ENCODE peak calls at places on chromosome 1, in eight cellular contexts. T is small intestine; P is H1; I is psoas muscle; J is mammary epithelial cell; U is thoracic aorta; R is MM.1S; E is CD4-positive, alpha-beta T cell. G is an unnamed sample. For H3K27me3, the result is how much of the 10 kb centered on the place peaks cover.

GRCh38 chr1:208944981-208945451 is 638.5 kb upstream of the CAMK1G start:
- DNase-seq in I (no peak), J (no peak), U (no peak), T (no peak), P (no peak), E (no peak), R (no peak), G (no peak)

GRCh38 chr1:232675267-232675666 is 45.3 kb upstream of the SIPA1L2 start:
- DNase-seq in T (no peak), R (no peak), U (no peak), E (no peak), P (no peak), I (no peak), J (no peak), G (peak)

GRCh38 chr1:170513138-170513537 is 18.8 kb upstream of the GORAB start:
- DNase-seq in R (no peak), T (no peak), E (no peak), U (no peak), J (no peak), I (no peak), P (no peak), G (no peak)

GRCh38 chr1:167484726-167485125 is 33.6 kb downstream of the CD247 start:
- DNase-seq in T (no peak), U (no peak), E (no peak), P (no peak), R (no peak), J (no peak), I (no peak), G (no peak)

GRCh38 chr1:108671142-108671541 is 10.2 kb upstream of the HENMT1 start:
- DNase-seq in J (no peak), E (no peak), I (no peak), P (no peak), T (no peak), R (no peak), U (no peak), G (no peak)

GRCh38 chr1:180168786-180169640 is 14.3 kb downstream of the QSOX1 start:
- DNase-seq in U (no peak), J (no peak), T (peak), I (peak), E (no peak), R (peak), P (no peak), G (peak)

GRCh38 chr1:29062157-29062942 is 61.4 kb downstream of the TMEM200B start:
- DNase-seq in J (no peak), P (no peak), E (no peak), R (no peak), U (no peak), T (no peak), I (no peak), G (peak)

GRCh38 chr1:166258017-166258416 is 91.2 kb upstream of the FAM78B start:
- DNase-seq in J (no peak), P (no peak), E (no peak), T (no peak), R (no peak), I (no peak), U (no peak), G (no peak)

GRCh38 chr1:182141040-182141439 is 79.5 kb upstream of the ZNF648 start:
- DNase-seq in E (no peak), U (no peak), J (peak), R (no peak), T (no peak), P (no peak), I (no peak), G (no peak)

GRCh38 chr1:56814205-56814604 is 5.0 kb downstream of the FYB2 start:
- DNase-seq in J (no peak), I (no peak), R (no peak), U (no peak), E (no peak), P (no peak), T (no peak), G (no peak)

DNA sequence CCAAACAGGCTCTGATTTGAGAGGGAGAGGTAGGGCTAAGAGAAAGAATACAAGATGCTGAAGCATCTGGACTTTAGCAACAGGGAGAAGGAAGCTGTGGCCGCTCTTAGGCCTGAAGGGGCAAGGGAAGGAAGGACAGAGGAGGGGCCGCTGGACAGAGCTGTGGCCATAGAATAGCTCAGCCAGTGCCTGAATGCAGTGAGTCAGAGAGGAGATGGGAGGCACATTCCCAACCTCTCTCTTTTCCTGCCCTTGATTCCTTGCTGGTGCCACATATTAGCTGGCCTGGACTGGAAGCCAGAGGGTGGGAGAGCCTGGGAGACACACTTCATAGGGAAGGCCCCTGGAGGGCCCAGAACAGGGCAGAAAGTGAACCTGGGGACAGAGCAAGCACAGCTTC is 83.4 kb upstream of the POU3F1 start:
- DNase-seq in P (no peak), E (no peak), J (no peak), R (no peak), T (no peak), I (no peak), U (no peak), G (no peak)
- H3K27me3 ChIP-seq in P (under half), E (under half), J (under half), R (under half), T (under half), I (under half), U (under half), G (under half)

DNA sequence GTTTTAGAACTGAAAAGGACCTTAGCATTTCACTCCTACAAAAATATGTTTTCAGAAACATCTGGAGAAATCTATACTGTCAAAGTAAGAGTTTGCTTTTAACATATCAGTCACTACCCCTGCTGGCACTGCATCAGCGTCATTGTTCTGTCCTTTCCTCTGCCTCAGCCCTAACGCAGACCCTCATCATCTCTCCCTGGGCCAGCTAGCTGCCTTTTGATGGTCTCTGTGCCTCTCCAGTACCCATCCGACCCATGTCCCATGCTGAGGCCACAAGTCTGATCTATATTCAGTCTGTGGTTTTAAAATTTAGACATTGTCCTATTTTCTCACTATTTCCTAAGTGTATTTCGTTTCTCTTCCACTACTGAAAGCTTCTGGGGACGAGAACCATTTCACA is 53.2 kb downstream of the CD2 start:
- DNase-seq in P (no peak), U (no peak), R (no peak), E (no peak), J (no peak), I (no peak), T (no peak), G (no peak)
- H3K27ac ChIP-seq in P (no peak), U (no peak), R (no peak), E (peak), J (no peak), I (no peak), T (peak), G (no peak)

DNA sequence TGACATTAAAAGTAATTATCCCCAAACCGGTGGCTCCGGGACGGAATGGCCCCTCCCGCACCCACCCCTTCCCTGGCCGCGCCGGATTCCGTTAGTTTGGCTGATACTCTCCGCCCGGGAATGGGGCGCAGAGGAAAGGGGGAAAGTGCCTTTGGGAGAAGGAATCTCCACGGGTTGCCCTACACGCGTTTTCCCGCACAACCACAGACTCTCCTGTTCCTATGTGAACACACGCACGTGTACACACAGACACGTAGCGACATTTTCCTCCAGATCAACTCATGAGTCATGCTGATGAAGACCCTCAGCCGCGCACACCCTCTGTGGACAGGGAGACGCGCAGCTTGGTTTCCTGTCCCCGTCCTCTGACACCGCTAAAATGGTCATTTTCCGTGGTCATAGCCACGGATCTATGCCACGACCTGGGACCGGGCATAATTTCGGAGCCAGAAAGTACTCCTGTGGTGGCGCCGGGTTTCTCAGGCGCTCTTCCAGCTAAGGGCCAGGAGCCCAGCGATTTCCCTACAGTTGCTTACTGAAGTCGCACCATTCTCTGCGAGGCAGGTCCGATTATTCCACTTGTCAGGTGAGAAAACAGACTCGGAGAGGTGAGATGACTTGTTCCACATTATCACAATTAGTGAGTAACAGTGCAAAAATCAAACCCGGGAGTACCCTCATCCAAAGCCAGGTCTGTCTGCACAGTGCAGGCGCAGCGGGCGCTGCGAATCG is 4.0 kb upstream of the DMRTA2 start:
- DNase-seq in U (no peak), T (no peak), J (no peak), E (no peak), P (no peak), R (no peak), I (no peak), G (no peak)
- H3K27me3 ChIP-seq in U (half or more), T (half or more), J (half or more), E (half or more), P (half or more), R (under half), I (half or more), G (half or more)

GRCh38 chr1:65281846-65282245 is 27.5 kb upstream of the DNAJC6 start:
- DNase-seq in U (no peak), E (no peak), T (no peak), R (no peak), I (no peak), J (no peak), P (no peak), G (no peak)
- H3K27ac ChIP-seq in U (no peak), E (no peak), T (no peak), R (no peak), I (no peak), J (no peak), P (no peak), G (peak)

DNA sequence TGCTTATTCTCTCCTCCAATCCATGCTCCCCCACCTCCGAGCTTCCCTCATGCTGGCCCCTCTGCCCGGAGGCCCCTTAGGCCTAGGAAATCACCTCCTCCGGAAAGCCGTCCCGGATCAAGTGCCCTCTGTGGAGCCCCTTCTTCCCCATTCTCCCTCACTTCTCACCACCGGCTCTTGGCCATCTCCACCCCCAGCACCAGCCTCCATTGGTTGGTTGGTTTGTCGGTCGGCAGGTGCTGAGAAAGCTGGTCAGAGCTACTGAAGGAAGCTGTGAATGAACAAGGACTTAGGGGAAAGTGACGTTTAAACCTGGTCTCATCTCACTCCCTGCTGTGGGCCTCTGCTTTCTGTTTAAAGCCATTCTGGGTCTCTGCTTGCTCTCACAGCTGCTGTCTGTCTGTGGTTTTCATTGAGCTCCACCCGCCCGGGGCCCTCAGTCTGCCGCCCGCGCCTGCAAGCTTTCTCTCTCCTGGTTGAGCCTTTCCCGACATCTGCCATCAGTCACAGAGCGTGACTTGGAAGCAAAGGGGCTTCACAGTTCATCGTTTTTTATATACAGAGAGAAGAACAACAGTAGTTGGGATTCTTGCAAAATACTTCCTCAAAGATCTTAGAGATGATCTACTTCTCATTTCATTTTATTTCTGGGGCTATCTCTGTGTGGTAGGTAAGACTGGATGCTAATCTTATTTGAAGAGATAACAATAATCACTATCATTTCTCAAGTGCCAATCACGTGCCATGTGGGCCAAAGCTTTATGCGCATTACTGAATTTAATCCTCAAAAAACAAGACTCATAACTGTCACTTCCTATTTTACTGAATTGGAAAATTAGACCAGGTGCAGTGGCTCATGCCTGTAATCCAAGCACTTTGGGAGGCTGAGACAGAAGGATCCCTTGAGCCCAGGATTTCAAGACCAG is 122.0 kb downstream of the KCNN3 start:
- DNase-seq in T (peak), R (peak), U (no peak), J (no peak), I (no peak), E (peak), P (no peak), G (no peak)
- H3K27me3 ChIP-seq in T (under half), R (under half), U (under half), J (under half), I (under half), E (under half), P (under half), G (under half)

GRCh38 chr1:111190931-111191451 is 9.5 kb downstream of the DENND2D start:
- DNase-seq in R (no peak), P (no peak), U (no peak), J (no peak), I (peak), E (no peak), T (peak), G (no peak)

GRCh38 chr1:111193712-111194480 is 6.5 kb downstream of the DENND2D start:
- DNase-seq in P (no peak), J (no peak), R (no peak), E (no peak), U (no peak), T (peak), I (no peak), G (no peak)

GRCh38 chr1:111191496-111191895 is 8.9 kb downstream of the DENND2D start:
- DNase-seq in U (no peak), P (no peak), R (no peak), T (no peak), J (no peak), E (no peak), I (no peak), G (peak)

GRCh38 chr1:111192643-111193519 is 7.6 kb downstream of the DENND2D start:
- DNase-seq in I (no peak), E (no peak), R (no peak), J (peak), T (no peak), U (no peak), P (no peak), G (no peak)

DNA sequence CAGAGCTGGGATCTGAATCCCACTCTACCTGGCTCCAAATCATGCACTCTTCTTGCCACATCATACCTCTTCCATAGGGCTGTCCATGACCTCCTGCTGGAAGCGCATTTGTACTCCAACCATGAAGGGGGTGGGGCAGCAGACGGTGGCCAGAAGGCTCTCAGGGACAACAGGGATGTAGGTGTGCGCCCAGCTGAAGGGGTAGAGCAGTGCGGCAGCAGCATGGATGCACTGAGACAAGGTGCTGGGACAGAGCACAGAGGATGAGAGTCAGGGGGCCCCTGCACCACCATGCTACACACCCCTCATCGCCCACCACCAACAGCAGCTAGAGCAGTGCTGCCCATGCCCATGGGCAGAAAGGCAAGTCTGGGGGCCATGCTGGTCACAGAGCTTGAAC is 8.4 kb downstream of the DENND2D start:
- DNase-seq in T (no peak), I (no peak), E (no peak), U (no peak), P (no peak), J (no peak), R (no peak), G (no peak)
- H3K27ac ChIP-seq in T (peak), I (no peak), E (peak), U (peak), P (no peak), J (no peak), R (no peak), G (no peak)

GRCh38 chr1:61081135-61081636 is 1.2 kb upstream of the NFIA start:
- DNase-seq in I (no peak), P (no peak), E (no peak), J (no peak), T (no peak), R (no peak), U (no peak), G (no peak)

GRCh38 chr1:61079276-61079897 is 3.0 kb upstream of the NFIA start:
- DNase-seq in P (no peak), I (no peak), E (no peak), U (no peak), T (peak), J (no peak), R (no peak), G (no peak)

GRCh38 chr1:61081637-61082335 is 575 bp upstream of the NFIA start:
- DNase-seq in P (no peak), T (peak), R (peak), U (no peak), I (peak), E (peak), J (no peak), G (peak)

GRCh38 chr1:61079898-61080336 is 2.4 kb upstream of the NFIA start:
- DNase-seq in R (no peak), I (peak), U (peak), J (peak), P (peak), E (no peak), T (peak), G (peak)

DNA sequence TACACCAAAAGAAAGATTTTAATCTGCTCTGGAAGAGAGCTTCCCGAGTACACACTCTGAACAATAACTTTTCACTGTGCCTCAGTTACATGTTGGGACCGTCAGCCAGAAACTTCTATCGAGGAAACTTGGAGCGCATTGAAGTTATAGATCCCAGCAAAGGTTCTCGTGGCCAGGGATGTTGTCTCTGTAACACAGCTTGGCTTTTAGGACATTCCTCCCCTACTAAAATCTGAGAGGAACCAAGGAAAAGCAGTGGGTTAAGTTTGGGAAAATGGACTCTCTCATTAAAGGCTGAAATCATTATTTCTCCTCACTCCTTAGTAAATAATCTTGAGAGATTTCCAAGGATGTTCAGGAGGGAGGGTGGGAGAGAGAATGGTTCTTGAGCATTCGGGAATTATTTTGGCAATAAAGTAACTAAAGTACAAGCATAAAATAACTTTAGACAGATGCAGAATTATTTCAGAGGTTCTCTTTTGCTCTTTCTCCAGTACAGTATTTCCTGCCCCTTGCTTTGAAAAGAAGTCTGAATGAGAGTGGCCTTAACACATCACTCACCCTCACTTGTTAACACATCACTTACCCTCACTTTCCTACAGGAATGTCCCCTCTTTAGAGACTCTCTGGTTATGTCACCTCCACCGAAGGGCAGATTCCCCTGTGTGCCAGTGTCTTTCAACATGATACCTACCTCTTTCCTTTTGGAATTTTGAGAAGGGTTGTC is 1.8 kb upstream of the NFIA start:
- DNase-seq in I (no peak), T (no peak), J (no peak), R (no peak), P (no peak), U (no peak), E (no peak), G (peak)
- H3K27me3 ChIP-seq in I (under half), T (under half), J (under half), R (under half), P (half or more), U (under half), E (under half), G (under half)

DNA sequence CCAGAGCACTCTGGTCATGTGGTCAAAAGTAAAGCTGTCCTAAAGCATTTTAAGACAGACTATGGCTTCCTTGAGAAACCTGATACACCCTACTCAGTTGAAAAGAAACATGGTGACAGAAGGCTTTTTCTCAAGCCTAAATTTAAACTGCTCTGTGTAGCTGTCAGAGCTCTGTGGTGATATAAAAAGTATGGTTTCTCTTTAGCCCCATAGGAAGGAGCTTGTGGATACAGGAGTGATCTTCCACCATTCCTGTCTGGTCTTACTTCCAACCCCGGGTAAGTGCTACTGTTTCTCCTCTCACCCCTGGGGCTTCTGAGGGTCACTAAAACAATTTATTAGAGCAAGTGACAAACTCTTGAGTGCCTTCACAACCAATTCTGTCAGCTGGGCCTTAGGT is 8.5 kb downstream of the TP53BP2 start:
- DNase-seq in J (no peak), U (no peak), R (peak), E (no peak), P (no peak), I (no peak), T (no peak), G (peak)
- H3K27ac ChIP-seq in J (no peak), U (peak), R (peak), E (no peak), P (no peak), I (peak), T (no peak), G (peak)

GRCh38 chr1:96649301-96649700 is 72.3 kb upstream of the PTBP2 start:
- DNase-seq in I (no peak), U (no peak), E (no peak), P (no peak), J (no peak), R (no peak), T (no peak), G (no peak)
- H3K27me3 ChIP-seq in I (under half), U (under half), E (under half), P (under half), J (under half), R (under half), T (under half), G (under half)

G was measured in cardiac muscle cell.